ENCODE peak calls at places on chromosomes 13 and 19, in four cellular contexts. O is AG09309, F is upper lobe of right lung, G is astrocyte of the cerebellum. A is an unnamed sample.
A peak's percentile ranks its signal among the peaks of the same experiment; 100 is the strongest.

GRCh38 chr13:92463134-92463533 is 763.5 kb upstream of the GPC6 start:
- DNase-seq in O (no peak), G (no peak), F (no peak), A (no peak)

GRCh38 chr19:48490980-48491792 is 20.4 kb downstream of the LMTK3 start:
- DNase-seq in G (no peak), O (no peak), F (peak; percentile 79), A (peak; percentile 97)

GRCh38 chr13:28349901-28350654 is 144.8 kb downstream of the FLT1 start:
- DNase-seq in G (no peak), O (no peak), F (no peak), A (no peak)

GRCh38 chr13:112582305-112582704 is 5.6 kb downstream of the TUBGCP3 start:
- DNase-seq in F (no peak), G (no peak), O (no peak), A (no peak)

GRCh38 chr13:89883893-89884448 is 1463.5 kb upstream of the MIR17HG start:
- DNase-seq in F (no peak), O (no peak), G (no peak), A (no peak)

GRCh38 chr19:1296575-1297271 is 11.1 kb downstream of the EFNA2 start:
- DNase-seq in F (no peak), G (no peak), O (no peak), A (no peak)

GRCh38 chr13:30466841-30467252 is 1.1 kb upstream of the HMGB1 start:
- DNase-seq in O (no peak), G (no peak), F (no peak), A (peak; percentile 28)

GRCh38 chr13:74574964-74575728 is 440.9 kb upstream of the KLF12 start:
- DNase-seq in F (no peak), O (no peak), G (no peak), A (no peak)

GRCh38 chr13:73109288-73109899 is 50.6 kb downstream of the KLF5 start:
- DNase-seq in F (no peak), O (no peak), G (no peak), A (no peak)

GRCh38 chr13:77345150-77345780 is 18.4 kb upstream of the MYCBP2 start:
- DNase-seq in G (no peak), F (no peak), O (no peak), A (no peak)

GRCh38 chr19:52689804-52690394 is 44.9 kb downstream of the ZNF611 start:
- DNase-seq in G (no peak), O (no peak), F (peak; percentile 73), A (no peak)

GRCh38 chr13:21616880-21617279 is 12.9 kb upstream of the MICU2 start:
- DNase-seq in F (no peak), O (no peak), G (no peak), A (no peak)

GRCh38 chr19:2912306-2912705 is 11.6 kb downstream of the ZNF57 start:
- DNase-seq in O (no peak), G (no peak), F (no peak), A (no peak)

GRCh38 chr13:48009298-48009697 is 8.2 kb upstream of the SUCLA2 start:
- DNase-seq in O (peak; percentile 52), G (peak; percentile 69), F (no peak), A (no peak)

GRCh38 chr19:57578487-57579205 is at the start of gene ZNF416:
- DNase-seq in O (peak; percentile 96), G (peak; percentile 96), F (peak; percentile 96), A (peak; percentile 99)

GRCh38 chr19:1046836-1047695 is 7.2 kb downstream of the ABCA7 start:
- DNase-seq in O (no peak), F (no peak), G (no peak), A (no peak)

GRCh38 chr13:39451301-39451700 is 151.7 kb downstream of the LHFPL6 start:
- DNase-seq in O (no peak), G (peak; percentile 26), F (no peak), A (no peak)

GRCh38 chr13:47457631-47458030 is 543.4 kb downstream of the SUCLA2 start:
- DNase-seq in O (peak; percentile 43), G (no peak), F (no peak), A (no peak)

GRCh38 chr13:48580185-48580803 is 47.4 kb upstream of the RCBTB2 start:
- DNase-seq in G (peak; percentile 53), O (no peak), F (no peak), A (no peak)

GRCh38 chr13:104750377-104750776 is 1684.2 kb upstream of the SLC10A2 start:
- DNase-seq in O (no peak), F (no peak), G (no peak), A (no peak)

GRCh38 chr13:26971990-26972888 is 199.4 kb downstream of the USP12 start:
- DNase-seq in O (no peak), G (no peak), F (no peak), A (peak; percentile 23)

GRCh38 chr13:105135852-105136251 is 1399.6 kb downstream of the EFNB2 start:
- DNase-seq in F (no peak), O (no peak), G (no peak), A (no peak)

GRCh38 chr13:100235311-100235901 is 146.5 kb downstream of the PCCA start:
- DNase-seq in F (no peak), G (peak; percentile 50), O (peak; percentile 31), A (peak; percentile 52)

GRCh38 chr19:42088471-42089190 is 12.7 kb downstream of the ZNF574 start:
- DNase-seq in O (no peak), G (peak; percentile 62), F (no peak), A (no peak)

GRCh38 chr19:15249560-15249874 is 17.3 kb upstream of the EPHX3 start:
- DNase-seq in G (no peak), F (no peak), O (no peak), A (no peak)
- TF ChIP-seq CTCF in G (no peak), F (no peak), O (no peak), A (no peak)

GRCh38 chr19:35204799-35205732 is 23.5 kb downstream of the FAM187B start:
- DNase-seq in G (no peak), F (no peak), O (no peak), A (peak; percentile 78)
- TF ChIP-seq CTCF in G (no peak), F (no peak), O (no peak), A (no peak)

GRCh38 chr13:110705826-110706569 is at the start of gene CARS2:
- DNase-seq in F (peak; percentile 99), G (peak; percentile 78), O (peak; percentile 74), A (peak; percentile 98)
- TF ChIP-seq CTCF in F (no peak), G (no peak), O (no peak), A (peak; percentile 18)

GRCh38 chr19:33132425-33132824 is 511 bp downstream of the WDR88 start:
- DNase-seq in O (no peak), F (no peak), G (no peak), A (peak; percentile 45)
- TF ChIP-seq CTCF in O (peak; percentile 25), F (no peak), G (peak; percentile 24), A (peak; percentile 15)

DNA sequence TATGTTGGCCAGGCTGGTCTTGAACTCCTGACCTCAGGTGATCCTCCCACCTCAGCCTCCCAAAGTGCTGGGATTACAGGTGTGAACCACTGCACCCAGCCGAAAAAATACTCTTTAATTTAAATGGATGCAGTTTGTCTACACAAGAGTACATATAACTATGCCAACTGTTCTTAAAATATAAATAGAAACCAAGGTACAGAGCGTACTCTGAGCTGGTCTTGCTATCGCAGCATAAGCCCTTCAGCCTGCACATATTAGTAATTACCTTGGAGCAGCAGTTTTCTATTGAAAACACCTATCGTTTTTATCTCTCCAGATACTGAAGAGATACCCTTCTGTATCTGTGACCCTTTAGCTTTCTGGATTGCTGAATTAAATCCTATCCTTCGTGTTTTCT is 3.4 kb downstream of the ZNF682 start:
- DNase-seq in F (no peak), G (no peak), O (no peak), A (no peak)
- TF ChIP-seq CTCF in F (no peak), G (no peak), O (no peak), A (no peak)

DNA sequence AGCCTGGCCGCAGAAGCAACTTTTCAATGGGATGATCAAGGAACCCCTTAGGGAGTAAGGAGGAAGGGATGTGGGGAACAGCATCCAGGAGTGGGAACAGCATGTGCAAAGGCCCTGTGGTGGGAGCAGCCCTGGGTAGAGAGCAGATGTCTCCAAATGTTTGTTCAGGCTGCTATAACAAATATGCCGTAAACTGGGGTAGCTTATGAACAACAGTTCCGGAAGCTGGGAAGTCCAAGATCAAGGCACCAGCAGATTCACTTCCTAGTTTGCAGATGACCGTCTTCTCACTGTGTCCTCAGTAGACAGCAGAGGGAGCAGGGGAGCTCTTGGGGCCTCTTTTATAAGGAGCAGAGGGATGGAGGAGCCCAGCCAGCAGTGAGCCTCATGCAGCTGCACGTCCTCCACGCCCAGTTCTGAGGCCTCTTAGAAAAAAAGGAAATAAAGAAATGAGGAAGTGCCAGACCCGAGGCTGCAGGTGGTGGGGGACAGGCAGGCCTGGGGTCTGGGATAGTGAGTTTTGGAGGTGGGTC is 4.2 kb upstream of the LRRC25 start:
- DNase-seq in F (no peak), O (no peak), G (no peak), A (peak; percentile 73)
- TF ChIP-seq CTCF in F (peak; percentile 30), O (peak; percentile 53), G (peak; percentile 52), A (peak; percentile 39)

GRCh38 chr19:17113127-17113785 is 37.7 kb downstream of the MYO9B start:
- DNase-seq in F (no peak), G (no peak), O (no peak), A (no peak)
- TF ChIP-seq CTCF in F (no peak), G (no peak), O (no peak), A (no peak)

DNA sequence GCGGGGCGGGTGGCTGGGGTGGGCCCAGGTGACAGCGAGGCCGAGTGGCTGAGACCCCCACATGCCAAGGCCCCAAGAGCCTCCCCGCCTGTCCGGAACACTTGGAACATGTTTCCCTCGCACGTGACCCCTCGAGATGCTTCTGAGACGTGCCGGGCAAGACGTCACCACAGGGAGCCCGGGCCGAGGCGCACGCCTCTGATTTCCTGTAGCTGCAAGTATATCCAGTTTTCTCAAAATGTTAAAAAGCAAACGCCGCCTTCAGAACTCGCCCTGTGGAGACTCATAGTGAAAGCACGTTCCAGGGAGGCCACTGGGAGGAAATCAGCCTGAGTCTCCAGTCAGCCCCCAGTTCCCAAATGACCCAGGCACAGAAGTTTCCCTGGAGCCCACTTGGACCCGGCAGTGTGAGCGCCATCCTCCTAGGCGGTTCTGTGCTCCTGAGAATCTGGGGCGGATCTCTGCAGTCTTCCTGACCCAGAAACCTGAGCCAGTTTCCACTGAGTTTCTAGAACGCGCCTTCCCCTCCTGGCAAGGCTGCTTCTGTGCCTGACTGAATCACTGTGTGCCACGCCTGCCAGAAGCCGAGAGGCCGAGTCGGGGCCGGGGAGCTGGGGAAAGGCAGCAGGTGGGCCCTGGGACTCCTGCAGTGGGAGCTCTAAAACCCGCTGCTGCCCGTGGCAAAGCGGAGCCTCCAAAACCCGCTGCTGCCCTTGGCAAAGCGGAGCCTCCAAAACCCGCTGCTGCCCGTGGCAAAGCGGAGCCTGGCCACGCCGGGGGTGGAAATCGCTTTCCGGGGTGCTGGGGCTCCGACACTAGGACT is 179.3 kb downstream of the KDM4B start:
- DNase-seq in G (no peak), F (peak; percentile 56), O (peak; percentile 25), A (no peak)
- TF ChIP-seq CTCF in G (no peak), F (no peak), O (no peak), A (no peak)